ENCODE peak calls at places on chromosomes 12 and 14, in seven cellular contexts. Q is IMR-90, S is A549, A is GM12878, N is H1, T is HepG2, K is K562. Z is an unnamed sample.

GRCh38 chr12:93127582-93128331 is 198.7 kb upstream of the EEA1 start:
- DNase-seq in Q (peak; percentile 92), S (no peak), A (no peak), N (peak; percentile 49), T (peak; percentile 98), K (peak; percentile 50), Z (no peak)

GRCh38 chr12:24780969-24781368 is 167.9 kb downstream of the BCAT1 start:
- DNase-seq in Q (peak; percentile 44), S (no peak), A (no peak), N (no peak), T (no peak), K (peak; percentile 26), Z (no peak)

GRCh38 chr12:109479761-109480160 is 2.3 kb downstream of the UBE3B start:
- DNase-seq in Q (no peak), S (no peak), A (no peak), N (no peak), T (no peak), K (no peak), Z (no peak)

GRCh38 chr14:101843665-101844064 is 82.2 kb downstream of the PPP2R5C start:
- DNase-seq in Q (no peak), S (no peak), A (peak; percentile 69), N (no peak), T (no peak), K (no peak), Z (no peak)

GRCh38 chr12:145369-145960 is 68.5 kb downstream of the SLC6A12 start:
- DNase-seq in Q (no peak), S (no peak), A (no peak), N (no peak), T (peak; percentile 61), K (no peak), Z (no peak)

GRCh38 chr12:117361312-117361670 is at the start of gene NOS1:
- DNase-seq in Q (no peak), S (no peak), A (no peak), N (peak; percentile 62), T (no peak), K (no peak), Z (no peak)

GRCh38 chr14:47710581-47710980 is 35.2 kb upstream of the MDGA2 start:
- DNase-seq in Q (no peak), S (no peak), A (no peak), N (no peak), T (no peak), K (no peak), Z (no peak)

GRCh38 chr14:75566752-75567151 is 11.7 kb upstream of the FLVCR2 start:
- DNase-seq in Q (no peak), S (no peak), A (no peak), N (no peak), T (no peak), K (no peak), Z (no peak)

GRCh38 chr12:51128905-51129304 is 44.0 kb downstream of the TFCP2 start:
- DNase-seq in Q (peak; percentile 51), S (no peak), A (no peak), N (no peak), T (no peak), K (no peak), Z (no peak)

GRCh38 chr12:94638521-94638920 is 11.8 kb downstream of the TMCC3 start:
- DNase-seq in Q (no peak), S (no peak), A (no peak), N (no peak), T (no peak), K (no peak), Z (no peak)

GRCh38 chr14:64807588-64807987 is 72.1 kb downstream of the SPTB start:
- DNase-seq in Q (no peak), S (no peak), A (no peak), N (no peak), T (no peak), K (no peak), Z (no peak)

GRCh38 chr12:70178038-70178437 is 65.2 kb upstream of the CNOT2 start:
- DNase-seq in Q (no peak), S (no peak), A (no peak), N (no peak), T (no peak), K (no peak), Z (no peak)

GRCh38 chr14:99972748-99973466 is 92.3 kb upstream of the EVL start:
- DNase-seq in Q (no peak), S (no peak), A (no peak), N (no peak), T (no peak), K (no peak), Z (no peak)

DNA sequence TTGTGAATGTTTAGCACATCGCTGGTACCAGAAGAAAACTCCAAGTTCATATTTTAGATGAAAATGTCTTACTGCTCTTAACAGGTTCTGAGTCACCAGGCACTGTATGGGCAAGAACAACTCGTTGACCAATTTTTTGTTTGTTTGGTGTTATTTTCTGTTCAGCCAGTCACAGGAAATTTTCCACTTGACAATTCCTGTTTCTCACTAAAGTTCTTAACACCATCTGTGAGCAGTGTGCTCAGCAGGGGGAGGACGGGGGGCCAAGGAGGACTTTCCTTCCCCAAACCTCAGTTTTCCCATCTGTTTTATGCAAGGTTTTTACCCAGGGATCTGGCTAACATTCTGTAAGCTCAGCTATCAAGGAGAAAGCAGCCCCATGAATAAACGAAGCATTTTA is 3.0 kb downstream of the NUAK1 start:
- DNase-seq in Q (peak; percentile 55), S (no peak), A (no peak), N (no peak), T (no peak), K (no peak), Z (no peak)
- H3K4me2 ChIP-seq in Q (peak overlapping the region; percentile 82), S (peak overlapping the region; percentile 93), A (no peak overlapping the region), N (peak overlapping the region; percentile 87), T (peak overlapping the region; percentile 49), K (no peak overlapping the region), Z (peak overlapping the region; percentile 22)

GRCh38 chr14:104796682-104797081 is 1.1 kb upstream of the AKT1 start:
- DNase-seq in Q (no peak), S (no peak), A (no peak), N (no peak), T (no peak), K (no peak), Z (no peak)

GRCh38 chr14:104799239-104799599 is 1.7 kb upstream of the ZBTB42 start:
- DNase-seq in Q (no peak), S (no peak), A (no peak), N (no peak), T (no peak), K (peak; percentile 34), Z (no peak)

GRCh38 chr14:104798300-104799238 is 2.3 kb upstream of the ZBTB42 start:
- DNase-seq in Q (no peak), S (no peak), A (no peak), N (no peak), T (no peak), K (no peak), Z (no peak)

GRCh38 chr14:104795781-104796681 is 483 bp upstream of the AKT1 start:
- DNase-seq in Q (no peak), S (peak; percentile 67), A (no peak), N (no peak), T (peak; percentile 60), K (peak; percentile 67), Z (no peak)

GRCh38 chr14:104797112-104798044 is 1.8 kb upstream of the AKT1 start:
- DNase-seq in Q (no peak), S (no peak), A (no peak), N (no peak), T (peak; percentile 39), K (peak; percentile 73), Z (no peak)
- TF ChIP-seq RAD21 in Q (no peak), S (no peak), A (no peak), N (no peak), T (no peak), K (no peak), Z (no peak)

DNA sequence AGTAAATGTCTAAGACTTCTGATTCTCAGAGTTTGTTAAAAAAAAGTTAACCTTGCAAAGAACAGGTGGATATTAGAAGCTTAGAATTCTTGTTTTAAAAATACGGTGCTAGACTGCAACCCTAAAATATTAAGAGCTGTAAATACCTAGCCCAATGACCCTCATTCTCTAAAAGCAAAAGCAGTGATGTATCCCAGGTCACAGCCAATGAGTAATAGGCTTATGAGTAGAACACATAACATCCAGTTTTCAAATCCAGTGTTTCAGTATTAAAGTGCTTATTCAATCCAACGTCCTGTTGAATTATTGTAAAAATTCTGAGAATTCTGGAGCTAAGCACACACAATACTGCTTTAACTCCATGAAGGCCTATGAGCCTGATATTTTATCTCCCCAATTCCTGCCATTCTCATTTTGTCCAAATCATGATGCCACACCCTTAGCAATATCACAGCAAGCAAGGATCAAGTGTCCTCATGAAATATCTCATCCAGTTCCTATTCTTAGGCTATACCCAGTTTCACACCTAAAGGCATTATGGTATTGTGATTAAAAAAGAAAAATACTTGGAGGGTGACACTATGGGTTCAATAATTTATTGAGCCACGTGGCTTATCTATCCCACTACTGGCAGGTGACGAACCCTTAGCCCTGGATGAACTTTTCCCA is 15.3 kb upstream of the ARID4A start:
- DNase-seq in Q (no peak), S (no peak), A (no peak), N (no peak), T (no peak), K (no peak), Z (no peak)
- H3K4me2 ChIP-seq in Q (no peak overlapping the region), S (peak overlapping the region; percentile 64), A (no peak overlapping the region), N (no peak overlapping the region), T (no peak overlapping the region), K (no peak overlapping the region), Z (no peak overlapping the region)

GRCh38 chr14:76762617-76763361 is 1.5 kb downstream of the VASH1 start:
- DNase-seq in Q (no peak), S (no peak), A (no peak), N (peak; percentile 46), T (no peak), K (no peak), Z (no peak)
- TF ChIP-seq RAD21 in Q (no peak), S (no peak), A (no peak), N (no peak), T (no peak), K (no peak), Z (no peak)

DNA sequence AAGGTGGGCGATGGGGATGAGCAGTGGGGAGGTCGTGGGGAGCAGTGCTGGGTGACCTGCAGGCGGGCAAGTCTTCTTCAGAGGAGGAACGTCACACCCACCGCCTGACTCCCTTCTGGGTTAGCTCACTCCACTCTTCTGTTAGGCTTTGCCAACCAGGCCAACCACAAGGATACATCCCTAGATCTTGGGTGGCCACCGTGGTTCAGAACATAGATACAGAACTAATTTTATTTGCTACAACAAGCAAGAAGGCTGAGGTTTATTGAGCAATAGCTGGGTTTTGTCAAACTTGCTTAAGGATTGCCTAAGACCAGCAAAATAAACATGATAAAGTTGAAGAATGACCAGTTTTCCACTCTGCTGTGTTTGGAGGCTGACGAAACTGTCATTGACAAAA is 109.4 kb downstream of the DACT1 start:
- DNase-seq in Q (peak; percentile 86), S (no peak), A (no peak), N (no peak), T (no peak), K (no peak), Z (no peak)
- H3K4me2 ChIP-seq in Q (peak overlapping the region; percentile 47), S (peak overlapping the region; percentile 67), A (no peak overlapping the region), N (no peak overlapping the region), T (no peak overlapping the region), K (no peak overlapping the region), Z (no peak overlapping the region)

Z was measured in HCT116.